ENCODE peak calls at places on chromosomes 3 and 15, in six cellular contexts. B is AG04450, U is Peyer's patch, N is colonic mucosa, S is cardiac muscle cell, O is lower lobe of right lung. Q is an unnamed sample.

GRCh38 chr3:96863129-96863740 is 48.8 kb downstream of the EPHA6 start:
- DNase-seq in B (no peak), U (no peak), N (peak; percentile 18), S (peak; percentile 29), O (no peak), Q (peak; percentile 9)

GRCh38 chr3:31695280-31696008 is 162.7 kb downstream of the STT3B start:
- DNase-seq in B (no peak), U (no peak), N (no peak), S (no peak), O (no peak), Q (no peak)

GRCh38 chr3:7309707-7310106 is 448.8 kb downstream of the GRM7 start:
- DNase-seq in B (no peak), U (peak; percentile 16), N (peak; percentile 24), S (peak; percentile 98), O (no peak), Q (peak; percentile 28)

GRCh38 chr3:67384790-67385397 is 269.5 kb downstream of the SUCLG2 start:
- DNase-seq in B (peak; percentile 13), U (no peak), N (peak; percentile 30), S (peak; percentile 72), O (no peak), Q (no peak)

GRCh38 chr3:50160561-50160983 is 5.4 kb downstream of the SEMA3F start:
- DNase-seq in B (no peak), U (no peak), N (no peak), S (peak; percentile 36), O (no peak), Q (no peak)

GRCh38 chr3:178646205-178646604 is 110.0 kb downstream of the KCNMB2 start:
- DNase-seq in B (no peak), U (no peak), N (no peak), S (no peak), O (no peak), Q (no peak)

GRCh38 chr3:137869022-137869421 is 104.9 kb downstream of the SOX14 start:
- DNase-seq in B (no peak), U (no peak), N (no peak), S (no peak), O (no peak), Q (no peak)

GRCh38 chr3:33096103-33096868 is 660 bp downstream of the GLB1 start:
- DNase-seq in B (no peak), U (peak; percentile 46), N (peak; percentile 60), S (peak; percentile 55), O (peak; percentile 85), Q (no peak)

GRCh38 chr3:39548282-39548681 is 80.8 kb downstream of the MOBP start:
- DNase-seq in B (no peak), U (no peak), N (no peak), S (peak; percentile 48), O (no peak), Q (no peak)

GRCh38 chr3:172126741-172127140 is 87.4 kb downstream of the FNDC3B start:
- DNase-seq in B (no peak), U (no peak), N (no peak), S (peak; percentile 29), O (no peak), Q (no peak)

GRCh38 chr3:38641461-38642110 is 7.9 kb downstream of the SCN5A start:
- DNase-seq in B (no peak), U (no peak), N (no peak), S (no peak), O (no peak), Q (no peak)

GRCh38 chr3:129936757-129937156 is 37.8 kb upstream of the TRH start:
- DNase-seq in B (peak; percentile 6), U (peak; percentile 26), N (peak; percentile 72), S (peak; percentile 70), O (no peak), Q (peak; percentile 9)

GRCh38 chr3:127815641-127816605 is 6.4 kb downstream of the MGLL start:
- DNase-seq in B (no peak), U (no peak), N (peak; percentile 93), S (no peak), O (no peak), Q (no peak)

GRCh38 chr3:102182162-102182561 is 252.7 kb upstream of the ZPLD1 start:
- DNase-seq in B (no peak), U (no peak), N (no peak), S (peak; percentile 72), O (no peak), Q (peak; percentile 93)

GRCh38 chr15:94317211-94317610 is 85.8 kb downstream of the MCTP2 start:
- DNase-seq in B (no peak), U (no peak), N (no peak), S (no peak), O (no peak), Q (no peak)

GRCh38 chr15:94026458-94026967 is 204.8 kb upstream of the MCTP2 start:
- DNase-seq in B (peak; percentile 38), U (no peak), N (no peak), S (peak; percentile 1), O (no peak), Q (peak; percentile 45)

GRCh38 chr3:40137586-40138295 is 171.8 kb upstream of the EIF1B start:
- DNase-seq in B (no peak), U (no peak), N (no peak), S (peak; percentile 13), O (no peak), Q (no peak)

GRCh38 chr3:114829786-114830185 is 317.3 kb downstream of the ZBTB20 start:
- DNase-seq in B (no peak), U (no peak), N (no peak), S (no peak), O (no peak), Q (no peak)

GRCh38 chr3:114827495-114827894 is 319.6 kb downstream of the ZBTB20 start:
- DNase-seq in B (no peak), U (no peak), N (no peak), S (peak; percentile 66), O (no peak), Q (no peak)

GRCh38 chr3:114834175-114834940 is 312.7 kb downstream of the ZBTB20 start:
- DNase-seq in B (peak; percentile 11), U (no peak), N (no peak), S (peak; percentile 20), O (no peak), Q (no peak)

DNA sequence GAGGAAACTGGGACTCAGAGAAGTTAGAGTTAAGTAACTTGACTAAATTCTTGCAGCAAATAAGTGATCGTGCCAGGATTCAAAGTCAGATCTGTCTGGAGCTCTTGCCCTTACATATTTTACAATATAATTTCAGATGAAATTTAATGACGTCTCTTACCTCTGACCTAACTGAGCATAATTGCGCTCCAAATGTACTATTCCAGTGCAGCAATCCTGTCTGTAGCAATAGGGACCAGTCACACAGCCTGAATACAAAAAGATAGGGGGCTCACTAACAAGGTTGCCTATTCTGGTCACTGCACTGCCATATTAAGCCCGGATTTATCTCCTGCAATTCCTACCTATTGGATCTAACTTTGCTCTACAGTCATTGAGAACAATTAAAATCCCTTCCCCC is 316.4 kb downstream of the ZBTB20 start:
- DNase-seq in B (no peak), U (no peak), N (no peak), S (no peak), O (no peak), Q (no peak)
- TF ChIP-seq CTCF in B (no peak), U (no peak), N (no peak), S (no peak), O (no peak), Q (no peak)

GRCh38 chr15:60590935-60591490 is 112.1 kb upstream of the ICE2 start:
- DNase-seq in B (no peak), U (peak; percentile 51), N (peak; percentile 43), S (peak; percentile 43), O (peak; percentile 68), Q (no peak)
- H3K27me3 ChIP-seq in B (peaks cover 19% of the 10 kb centered on the region), U (no peaks in the 10 kb centered on the region), N (no peaks in the 10 kb centered on the region), S (peaks cover 37% of the 10 kb centered on the region), O (no peaks in the 10 kb centered on the region), Q (peaks cover 29% of the 10 kb centered on the region)

GRCh38 chr3:122941233-122942206 is 86.0 kb downstream of the SEMA5B start:
- DNase-seq in B (no peak), U (no peak), N (no peak), S (no peak), O (no peak), Q (no peak)
- TF ChIP-seq CTCF in B (peak; percentile 60), U (no peak), N (no peak), S (peak; percentile 41), O (no peak), Q (peak; percentile 52)

GRCh38 chr3:142964150-142964498 is 650 bp upstream of the PAQR9 start:
- DNase-seq in B (no peak), U (no peak), N (no peak), S (no peak), O (no peak), Q (no peak)
- H3K27me3 ChIP-seq in B (peaks cover 36% of the 10 kb centered on the region), U (no peaks in the 10 kb centered on the region), N (peaks cover 37% of the 10 kb centered on the region), S (peaks cover 30% of the 10 kb centered on the region), O (peaks cover 64% of the 10 kb centered on the region), Q (peaks cover 10% of the 10 kb centered on the region)

GRCh38 chr15:67065531-67066005 is at the start of gene SMAD3:
- DNase-seq in B (peak; percentile 91), U (peak; percentile 81), N (peak; percentile 91), S (peak; percentile 99), O (peak; percentile 91), Q (no peak)

GRCh38 chr15:67064607-67065530 is 533 bp upstream of the SMAD3 start:
- DNase-seq in B (no peak), U (peak; percentile 69), N (peak; percentile 70), S (no peak), O (peak; percentile 79), Q (no peak)

GRCh38 chr15:67067161-67067853 is 1.9 kb downstream of the SMAD3 start:
- DNase-seq in B (no peak), U (no peak), N (no peak), S (no peak), O (no peak), Q (no peak)

GRCh38 chr15:67067930-67068542 is 2.6 kb downstream of the SMAD3 start:
- DNase-seq in B (no peak), U (no peak), N (no peak), S (peak; percentile 45), O (no peak), Q (no peak)

GRCh38 chr15:67066041-67067021 is 929 bp downstream of the SMAD3 start:
- DNase-seq in B (no peak), U (no peak), N (peak; percentile 47), S (no peak), O (no peak), Q (no peak)
- TF ChIP-seq CTCF in B (no peak), U (no peak), N (no peak), S (no peak), O (no peak), Q (no peak)

GRCh38 chr3:124907957-124908356 is 20.8 kb upstream of the ITGB5 start:
- DNase-seq in B (no peak), U (no peak), N (no peak), S (no peak), O (no peak), Q (no peak)

GRCh38 chr3:124903896-124904879 is 17.0 kb upstream of the ITGB5 start:
- DNase-seq in B (no peak), U (no peak), N (no peak), S (no peak), O (no peak), Q (no peak)

DNA sequence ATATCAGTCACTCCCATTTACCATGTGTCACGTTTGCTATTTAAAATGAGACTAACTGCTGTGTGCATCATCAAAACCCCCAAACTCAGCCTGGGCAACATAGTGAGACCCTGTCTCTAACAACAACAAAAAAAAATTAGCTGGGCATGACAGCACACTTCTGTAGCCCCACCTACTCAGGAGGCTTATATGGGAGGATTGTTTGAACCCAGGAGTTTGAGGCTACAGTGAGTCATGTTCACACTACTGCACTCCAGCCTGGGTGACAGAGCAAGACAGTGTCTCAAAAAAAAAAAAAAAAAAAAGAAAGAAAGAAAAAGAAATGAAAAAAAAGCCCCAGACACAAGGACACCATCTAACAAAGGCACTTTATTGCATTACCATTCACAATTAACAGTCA is 17.9 kb upstream of the ITGB5 start:
- DNase-seq in B (no peak), U (no peak), N (no peak), S (no peak), O (no peak), Q (no peak)
- H3K27me3 ChIP-seq in B (peaks cover 18% of the 10 kb centered on the region), U (no peaks in the 10 kb centered on the region), N (no peaks in the 10 kb centered on the region), S (no peaks in the 10 kb centered on the region), O (no peaks in the 10 kb centered on the region), Q (peaks cover 2% of the 10 kb centered on the region)

GRCh38 chr3:148955544-148956346 is 35.6 kb upstream of the GYG1 start:
- DNase-seq in B (peak; percentile 87), U (no peak), N (peak; percentile 50), S (peak; percentile 94), O (no peak), Q (peak; percentile 73)
- TF ChIP-seq CTCF in B (peak; percentile 78), U (no peak), N (peak; percentile 44), S (peak; percentile 67), O (peak; percentile 60), Q (peak; percentile 76)

Q was measured in kidney epithelial cell.